ENCODE peak calls at places on chromosomes 2 and 18, in nine cellular contexts. H is epithelial cell of esophagus, P is heart left ventricle, R is hepatocyte, Q is coronary artery, Y is chondrocyte, Z is AG09319, O is HCT116, T is left ventricle myocardium inferior. A is an unnamed sample.

GRCh38 chr2:12728221-12728777 is 11.6 kb downstream of the TRIB2 start:
- DNase-seq in Q (no peak), O (no peak), T (no peak), H (no peak), R (no peak), P (no peak), Z (no peak), Y (no peak), A (no peak)

GRCh38 chr2:98469862-98470544 is 25.3 kb downstream of the INPP4A start:
- DNase-seq in R (no peak), Q (no peak), Z (no peak), O (no peak), Y (no peak), T (no peak), H (no peak), P (no peak), A (no peak)

GRCh38 chr2:240810199-240810598 is 9.8 kb downstream of the KIF1A start:
- DNase-seq in Z (no peak), O (no peak), T (no peak), Q (peak; percentile 22), H (no peak), Y (no peak), P (no peak), R (no peak), A (no peak)

GRCh38 chr2:136233315-136233714 is 115.4 kb upstream of the CXCR4 start:
- DNase-seq in P (no peak), R (no peak), H (peak; percentile 7), T (no peak), Z (no peak), Y (no peak), Q (no peak), O (no peak), A (no peak)

GRCh38 chr2:237864940-237865622 is 5.7 kb downstream of the RAMP1 start:
- DNase-seq in Q (no peak), P (peak; percentile 63), T (no peak), R (peak; percentile 64), O (no peak), Z (no peak), Y (no peak), H (peak; percentile 77), A (peak; percentile 78)

GRCh38 chr18:78764544-78764943 is 215.1 kb upstream of the SALL3 start:
- DNase-seq in Y (peak; percentile 82), Z (no peak), P (no peak), H (no peak), O (no peak), R (no peak), T (no peak), Q (no peak), A (no peak)

GRCh38 chr18:62328775-62329525 is 3.8 kb downstream of the TNFRSF11A start:
- DNase-seq in Y (no peak), Q (no peak), P (no peak), R (no peak), Z (no peak), H (no peak), T (no peak), O (no peak), A (no peak)

GRCh38 chr18:76456823-76457222 is 38.2 kb downstream of the ZNF516 start:
- DNase-seq in Z (no peak), Q (no peak), Y (no peak), O (no peak), H (no peak), P (no peak), T (no peak), R (no peak), A (no peak)

GRCh38 chr2:54669677-54670484 is 53.6 kb upstream of the EML6 start:
- DNase-seq in H (peak; percentile 82), P (no peak), O (no peak), T (no peak), Y (no peak), R (peak; percentile 71), Z (no peak), Q (no peak), A (peak; percentile 44)

GRCh38 chr2:24774373-24774772 is 18.8 kb downstream of the PTRHD1 start:
- DNase-seq in O (no peak), Z (no peak), R (no peak), P (no peak), H (no peak), T (no peak), Y (no peak), Q (no peak), A (no peak)

DNA sequence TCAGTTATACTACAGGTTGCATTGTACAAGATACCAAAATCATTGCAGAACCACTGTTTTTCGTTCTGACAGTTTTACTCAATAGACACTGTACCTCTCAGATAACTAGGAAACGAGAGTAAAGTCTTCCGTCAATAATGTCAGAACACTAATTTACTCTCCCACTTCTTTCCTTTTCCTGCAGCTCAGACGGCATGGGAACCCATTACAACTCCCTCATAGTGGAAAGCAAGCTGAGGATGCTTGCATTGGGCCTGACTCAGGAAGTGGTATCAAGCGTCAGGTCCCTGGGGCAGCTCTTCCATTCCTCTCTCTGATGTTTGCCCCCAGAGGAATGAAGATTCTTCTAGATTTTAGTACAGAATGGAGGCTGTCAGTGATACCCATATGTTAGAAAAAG is 23.9 kb upstream of the FHL2 start:
- DNase-seq in Q (no peak), T (no peak), P (no peak), R (no peak), Z (no peak), O (no peak), H (no peak), Y (no peak), A (no peak)
- TF ChIP-seq CTCF in Q (no peak), T (no peak), P (no peak), R (no peak), Z (no peak), O (no peak), H (no peak), Y (no peak), A (no peak)

GRCh38 chr2:51707625-51708024 is 675.7 kb upstream of the NRXN1 start:
- DNase-seq in T (no peak), Z (no peak), H (no peak), R (no peak), O (no peak), P (no peak), Y (no peak), Q (no peak), A (no peak)

GRCh38 chr2:51706220-51706619 is 674.3 kb upstream of the NRXN1 start:
- DNase-seq in Z (no peak), H (no peak), Y (no peak), Q (no peak), P (no peak), T (no peak), O (no peak), R (no peak), A (no peak)

GRCh38 chr2:51705418-51705817 is 673.5 kb upstream of the NRXN1 start:
- DNase-seq in P (no peak), R (no peak), T (no peak), Z (no peak), H (no peak), Y (no peak), O (no peak), Q (no peak), A (no peak)

GRCh38 chr2:51711761-51712160 is 679.8 kb upstream of the NRXN1 start:
- DNase-seq in Z (no peak), T (no peak), O (no peak), Y (no peak), R (no peak), Q (no peak), H (no peak), P (no peak), A (no peak)

DNA sequence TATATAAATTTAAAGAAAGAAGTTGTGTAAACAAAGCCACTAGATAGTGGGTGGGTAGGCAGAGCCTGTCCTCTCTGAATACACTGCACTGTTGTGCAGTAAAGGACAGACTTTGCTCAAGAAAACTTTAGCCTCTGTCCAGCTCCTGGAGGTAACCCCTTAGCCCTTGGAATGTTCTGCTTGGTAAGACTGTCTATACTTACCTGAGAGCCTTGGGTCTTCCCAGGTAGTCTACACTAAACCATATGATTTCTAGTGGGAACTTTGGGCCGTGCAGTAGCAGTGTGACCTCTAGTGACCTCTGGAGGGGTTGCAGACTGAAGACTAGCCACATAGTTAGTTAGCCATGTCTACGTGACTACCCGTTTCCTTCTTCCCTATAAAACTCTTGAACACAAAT is 678.3 kb upstream of the NRXN1 start:
- DNase-seq in P (no peak), R (peak; percentile 5), Z (no peak), T (no peak), O (peak; percentile 12), Q (no peak), Y (no peak), H (peak; percentile 0), A (no peak)
- TF ChIP-seq CTCF in P (no peak), R (peak; percentile 19), Z (no peak), T (no peak), O (peak; percentile 38), Q (no peak), Y (no peak), H (no peak), A (no peak)

GRCh38 chr2:82339805-82340204 is 2035.3 kb upstream of the LRRTM1 start:
- DNase-seq in Y (no peak), T (no peak), P (no peak), Q (no peak), H (no peak), R (no peak), Z (no peak), O (no peak), A (no peak)

GRCh38 chr2:82345910-82346309 is 2041.4 kb upstream of the LRRTM1 start:
- DNase-seq in Z (no peak), Q (no peak), Y (no peak), R (no peak), O (no peak), P (no peak), T (no peak), H (no peak), A (no peak)

GRCh38 chr2:82340578-82341053 is 2036.1 kb upstream of the LRRTM1 start:
- DNase-seq in P (no peak), Y (no peak), Q (no peak), T (no peak), R (no peak), H (no peak), Z (no peak), O (no peak), A (no peak)

GRCh38 chr2:82342351-82342750 is 2037.8 kb upstream of the LRRTM1 start:
- DNase-seq in Q (no peak), H (no peak), P (no peak), Z (no peak), Y (no peak), O (no peak), T (no peak), R (no peak), A (no peak)

GRCh38 chr2:82344670-82345069 is 2040.1 kb upstream of the LRRTM1 start:
- DNase-seq in T (no peak), Y (no peak), Q (no peak), P (no peak), H (peak; percentile 18), O (no peak), R (peak; percentile 18), Z (no peak), A (peak; percentile 1)
- TF ChIP-seq CTCF in T (peak; percentile 25), Y (peak; percentile 48), Q (no peak), P (no peak), H (no peak), O (no peak), R (peak; percentile 35), Z (no peak), A (no peak)

DNA sequence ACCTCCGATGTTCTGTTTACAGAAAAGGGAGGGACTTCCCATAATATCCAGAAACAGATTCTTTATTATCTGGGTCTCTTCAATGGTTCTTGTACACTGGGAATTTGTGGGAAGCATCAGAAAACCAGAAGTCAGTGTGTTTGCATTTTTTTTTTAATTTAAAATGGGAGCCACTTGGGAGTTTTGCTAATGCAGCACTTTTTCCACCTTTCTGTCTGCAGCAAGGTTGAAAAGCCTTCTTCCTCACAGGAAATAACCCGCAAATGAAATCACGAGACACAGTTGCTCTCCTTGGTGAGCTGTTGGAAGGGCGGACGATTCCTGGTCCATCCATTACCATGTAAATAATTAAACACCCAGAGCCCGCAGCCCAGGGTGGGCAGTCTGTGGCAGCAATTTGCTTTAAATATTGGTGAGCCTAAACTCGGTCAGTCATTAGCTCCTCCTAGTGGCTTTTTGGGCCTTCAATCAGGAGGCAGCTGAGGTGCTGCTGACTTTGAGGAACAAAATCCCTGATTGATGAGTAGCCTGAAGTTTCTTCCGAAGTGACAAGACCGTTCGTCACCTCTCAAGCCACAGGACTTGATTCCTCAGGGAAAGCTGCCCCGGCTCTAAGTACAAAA is 471.5 kb downstream of the EPHA4 start:
- DNase-seq in Y (no peak), Z (no peak), O (peak; percentile 3), P (no peak), T (no peak), R (peak; percentile 10), H (no peak), Q (no peak), A (no peak)
- TF ChIP-seq CTCF in Y (peak; percentile 75), Z (peak; percentile 15), O (peak; percentile 43), P (peak; percentile 24), T (peak; percentile 54), R (peak; percentile 19), H (peak; percentile 15), Q (no peak), A (no peak)

A was measured in RWPE1.